ENCODE peak calls at places on chromosomes 7 and 10, in four cellular contexts. M is sigmoid colon, G is gastrocnemius medialis, C is MM.1S. R is an unnamed sample.

GRCh38 chr7:18426564-18427226 is 68.9 kb upstream of the HDAC9 start:
- DNase-seq in M (no peak), G (no peak), C (no peak), R (no peak)

GRCh38 chr7:95822717-95823116 is 50.4 kb downstream of the DYNC1I1 start:
- DNase-seq in M (no peak), G (no peak), C (no peak), R (no peak)

GRCh38 chr7:135117096-135117495 is 30.8 kb upstream of the TMEM140 start:
- DNase-seq in M (no peak), G (no peak), C (no peak), R (no peak)

GRCh38 chr7:107998150-107998549 is 4.8 kb downstream of the LAMB1 start:
- DNase-seq in M (no peak), G (no peak), C (no peak), R (no peak)

GRCh38 chr7:152571031-152571430 is 104.9 kb downstream of the XRCC2 start:
- DNase-seq in M (no peak), G (no peak), C (no peak), R (no peak)

GRCh38 chr7:101727184-101727583 is 90.2 kb upstream of the CUX1 start:
- DNase-seq in M (no peak), G (no peak), C (no peak), R (no peak)

GRCh38 chr10:6228647-6229046 is 25.9 kb downstream of the PFKFB3 start:
- DNase-seq in M (no peak), G (no peak), C (no peak), R (no peak)

GRCh38 chr7:39428221-39428620 is 138.0 kb upstream of the YAE1 start:
- DNase-seq in M (no peak), G (no peak), C (no peak), R (no peak)

GRCh38 chr7:2521952-2522591 is 2.5 kb downstream of the LFNG start:
- DNase-seq in M (no peak), G (no peak), C (no peak), R (peak; percentile 66)

GRCh38 chr10:25725917-25726716 is 207.9 kb upstream of the MYO3A start:
- DNase-seq in M (no peak), G (no peak), C (peak; percentile 68), R (peak; percentile 35)

GRCh38 chr7:50837965-50838364 is 55.3 kb upstream of the GRB10 start:
- DNase-seq in M (no peak), G (no peak), C (no peak), R (no peak)

GRCh38 chr10:107653832-107654287 is 489.4 kb upstream of the SORCS1 start:
- DNase-seq in M (no peak), G (no peak), C (peak; percentile 37), R (peak; percentile 23)

GRCh38 chr7:134892963-134893362 is 93.3 kb upstream of the AGBL3 start:
- DNase-seq in M (no peak), G (no peak), C (no peak), R (no peak)

GRCh38 chr7:36441344-36442022 is 51.8 kb downstream of the ANLN start:
- DNase-seq in M (no peak), G (no peak), C (no peak), R (no peak)

GRCh38 chr10:70376436-70377378 is 5.7 kb downstream of the LRRC20 start:
- DNase-seq in M (no peak), G (no peak), C (no peak), R (no peak)

GRCh38 chr10:28295346-28295745 is 7.5 kb downstream of the MPP7 start:
- DNase-seq in M (no peak), G (no peak), C (no peak), R (no peak)

GRCh38 chr7:151085691-151086620 is at the start of gene AGAP3:
- DNase-seq in M (peak; percentile 94), G (peak; percentile 86), C (peak; percentile 85), R (peak; percentile 95)

GRCh38 chr10:48957361-48957760 is 17.7 kb upstream of the LRRC18 start:
- DNase-seq in M (peak; percentile 46), G (no peak), C (no peak), R (no peak)

GRCh38 chr7:4683884-4684565 is 1.9 kb downstream of the FOXK1 start:
- DNase-seq in M (peak; percentile 83), G (peak; percentile 61), C (peak; percentile 24), R (peak; percentile 48)
- TF ChIP-seq CTCF in M (no peak), G (no peak), C (peak; percentile 48), R (no peak)

DNA sequence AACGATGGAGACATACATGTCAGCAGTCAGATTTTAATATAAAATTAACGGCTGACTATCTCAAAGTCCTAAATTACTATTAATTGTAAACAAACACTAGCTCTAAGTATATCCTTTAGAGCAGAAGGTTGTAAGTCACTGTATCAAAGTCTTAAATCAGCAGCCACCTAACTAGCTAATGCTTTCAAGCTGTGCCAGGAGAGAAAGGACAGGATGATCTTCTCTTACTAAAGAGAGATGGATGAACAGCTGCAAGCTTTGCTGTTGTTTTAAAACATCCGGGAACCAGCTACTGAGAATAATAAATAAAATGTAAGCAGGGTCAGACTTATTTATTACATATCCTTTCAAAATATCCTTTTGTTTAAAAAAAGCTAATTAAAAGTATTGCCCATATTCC is 24.0 kb upstream of the ABLIM1 start:
- DNase-seq in M (no peak), G (no peak), C (no peak), R (no peak)
- TF ChIP-seq CTCF in M (no peak), G (no peak), C (no peak), R (no peak)

GRCh38 chr7:76512941-76513816 is 2.8 kb downstream of the UPK3B start:
- DNase-seq in M (peak; percentile 62), G (peak; percentile 11), C (no peak), R (no peak)
- TF ChIP-seq CTCF in M (no peak), G (peak; percentile 31), C (no peak), R (no peak)

GRCh38 chr7:25716421-25716820 is 435.6 kb upstream of the NFE2L3 start:
- DNase-seq in M (no peak), G (no peak), C (no peak), R (no peak)

GRCh38 chr7:25722856-25723255 is 429.1 kb upstream of the NFE2L3 start:
- DNase-seq in M (no peak), G (no peak), C (no peak), R (no peak)

GRCh38 chr7:25726180-25726579 is 425.8 kb upstream of the NFE2L3 start:
- DNase-seq in M (no peak), G (no peak), C (peak; percentile 14), R (no peak)

GRCh38 chr7:25725483-25725882 is 426.5 kb upstream of the NFE2L3 start:
- DNase-seq in M (no peak), G (no peak), C (peak; percentile 30), R (no peak)

DNA sequence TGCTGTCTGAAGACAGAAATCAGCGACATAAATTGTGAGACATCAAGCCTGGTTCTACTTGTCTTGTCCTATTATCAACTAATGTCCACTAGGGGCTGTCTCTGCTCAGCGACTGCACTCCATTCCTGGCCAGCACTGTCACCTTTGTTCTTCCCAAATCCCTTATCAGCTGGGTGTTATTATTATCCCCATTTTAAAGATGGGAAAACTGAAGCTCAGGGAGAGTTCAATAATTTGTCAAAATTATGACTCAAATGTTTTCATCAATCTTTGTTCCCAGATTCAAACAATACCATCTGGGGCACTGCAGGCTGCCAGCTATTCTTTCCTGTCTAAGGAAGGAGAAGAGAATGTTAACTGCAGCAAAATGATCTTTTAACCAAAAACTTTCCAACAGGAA is 431.6 kb upstream of the NFE2L3 start:
- DNase-seq in M (no peak), G (no peak), C (no peak), R (no peak)
- TF ChIP-seq CTCF in M (no peak), G (peak; percentile 33), C (peak; percentile 45), R (peak; percentile 32)

DNA sequence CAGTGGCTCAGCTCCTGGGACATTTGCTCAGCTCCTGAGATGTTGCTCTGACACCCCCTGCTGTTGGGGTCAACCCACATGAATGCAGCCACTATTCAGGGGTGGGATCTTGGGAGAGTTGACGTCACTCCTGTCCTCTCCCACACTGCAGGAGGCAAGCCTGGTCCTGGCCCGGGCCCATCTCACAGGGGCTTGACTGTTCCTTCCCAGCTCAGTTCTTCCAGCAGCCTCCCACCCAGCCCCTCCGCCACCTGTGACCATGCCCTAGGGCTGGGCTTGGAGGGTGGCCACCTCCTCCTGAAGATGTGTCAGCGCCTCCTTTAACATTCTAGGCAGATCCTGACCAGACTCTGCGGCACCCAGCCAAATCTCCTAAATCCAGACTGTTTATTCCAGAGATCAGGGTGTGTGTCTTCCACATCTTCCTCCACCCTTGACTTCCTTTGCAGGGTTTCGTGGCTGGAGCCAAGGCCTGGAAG is 19.1 kb upstream of the OPALIN start:
- DNase-seq in M (peak; percentile 97), G (no peak), C (no peak), R (no peak)
- TF ChIP-seq CTCF in M (no peak), G (no peak), C (no peak), R (no peak)

DNA sequence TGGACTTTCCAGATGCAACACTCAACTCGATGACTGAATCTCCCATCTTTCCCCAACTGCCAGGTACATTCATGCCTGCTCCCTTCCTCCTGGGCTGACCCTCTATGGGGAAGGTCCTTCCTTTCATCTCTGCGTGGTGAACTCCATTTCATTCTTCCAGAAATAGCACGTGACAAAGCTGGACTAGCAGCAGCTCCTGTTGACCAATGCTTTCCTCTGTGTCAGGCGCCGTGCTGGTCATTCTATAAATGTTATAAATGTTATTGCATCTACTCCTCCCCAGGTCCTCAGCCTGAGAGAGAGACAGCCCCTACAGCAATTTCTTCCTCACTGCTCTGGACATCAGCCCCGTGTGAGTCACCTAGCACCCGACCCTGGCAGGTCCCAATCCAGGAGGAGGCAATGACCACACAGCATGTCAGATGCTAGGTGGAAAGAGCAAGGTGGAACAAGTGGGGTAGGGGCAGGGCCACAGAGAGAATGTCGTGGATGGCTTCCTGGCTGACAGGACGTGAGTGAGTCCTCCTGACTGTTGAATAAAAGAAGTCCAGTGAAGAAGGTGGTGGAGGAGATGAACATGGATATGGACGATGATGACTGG is 178.1 kb downstream of the ADAM12 start:
- DNase-seq in M (no peak), G (no peak), C (no peak), R (no peak)
- TF ChIP-seq CTCF in M (no peak), G (no peak), C (no peak), R (no peak)

DNA sequence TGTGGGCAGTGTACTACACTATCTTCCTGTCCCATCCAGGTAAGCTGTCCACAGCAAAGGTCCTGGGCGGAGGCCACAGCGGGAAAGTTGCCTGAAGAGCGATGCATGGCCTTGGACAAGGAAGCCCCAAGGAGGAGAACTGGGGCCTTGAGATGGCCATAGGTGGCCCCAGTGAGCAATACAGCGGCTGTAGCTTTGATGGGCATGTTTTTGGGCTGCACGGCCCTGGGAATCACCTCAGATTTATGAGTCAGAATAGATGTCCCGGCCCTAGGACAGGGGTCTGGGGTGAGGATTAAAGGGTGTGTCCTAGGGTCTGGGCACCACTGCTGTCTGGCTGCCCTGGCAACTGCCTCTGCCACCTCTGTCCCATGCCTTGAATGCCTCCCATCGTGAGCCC is 9.6 kb upstream of the IRF5 start:
- DNase-seq in M (peak; percentile 36), G (no peak), C (no peak), R (no peak)
- TF ChIP-seq CTCF in M (no peak), G (no peak), C (no peak), R (no peak)

GRCh38 chr10:32155075-32155516 is 98.9 kb upstream of the KIF5B start:
- DNase-seq in M (no peak), G (no peak), C (no peak), R (no peak)
- TF ChIP-seq CTCF in M (no peak), G (no peak), C (no peak), R (no peak)

GRCh38 chr7:49486974-49487919 is 286.2 kb upstream of the VWC2 start:
- DNase-seq in M (no peak), G (no peak), C (no peak), R (no peak)
- TF ChIP-seq CTCF in M (no peak), G (no peak), C (no peak), R (no peak)

R was measured in GM13977.